ENCODE peak calls at places on chromosomes 1 and 21, in seven cellular contexts. One of them, this sample, is unnamed. For H3K9me3 and H3K27me3, the result is how much of the 10 kb centered on the place peaks cover.

GRCh38 chr1:41783189-41783639 is 135.5 kb downstream of the HIVEP3 start:
- DNase-seq in neural progenitor cell: no peak
- DNase-seq in HCT116: peak
- DNase-seq in SJSA1: peak
- DNase-seq in CD4-positive, CD25-positive, alpha-beta regulatory T cell: no peak
- DNase-seq in PC-3: peak
- DNase-seq in endodermal cell: no peak
- DNase-seq in this sample: peak

GRCh38 chr21:44871576-44872265 is 1.8 kb downstream of the PTTG1IP start:
- DNase-seq in endodermal cell: no peak
- DNase-seq in SJSA1: peak
- DNase-seq in CD4-positive, CD25-positive, alpha-beta regulatory T cell: no peak
- DNase-seq in HCT116: no peak
- DNase-seq in PC-3: peak
- DNase-seq in neural progenitor cell: no peak
- DNase-seq in this sample: peak

GRCh38 chr1:31549807-31550620 is 26.3 kb upstream of the TINAGL1 start:
- DNase-seq in CD4-positive, CD25-positive, alpha-beta regulatory T cell: no peak
- DNase-seq in endodermal cell: no peak
- DNase-seq in SJSA1: no peak
- DNase-seq in HCT116: no peak
- DNase-seq in neural progenitor cell: no peak
- DNase-seq in PC-3: peak
- DNase-seq in this sample: no peak

GRCh38 chr1:173020138-173020742 is 30.5 kb downstream of the TNFSF18 start:
- DNase-seq in neural progenitor cell: no peak
- DNase-seq in CD4-positive, CD25-positive, alpha-beta regulatory T cell: no peak
- DNase-seq in endodermal cell: no peak
- DNase-seq in SJSA1: no peak
- DNase-seq in HCT116: no peak
- DNase-seq in PC-3: no peak
- DNase-seq in this sample: no peak

GRCh38 chr1:219461891-219462528 is 150.9 kb downstream of the ZC3H11B start:
- DNase-seq in PC-3: no peak
- DNase-seq in endodermal cell: no peak
- DNase-seq in neural progenitor cell: no peak
- DNase-seq in SJSA1: no peak
- DNase-seq in HCT116: no peak
- DNase-seq in CD4-positive, CD25-positive, alpha-beta regulatory T cell: no peak
- DNase-seq in this sample: no peak

GRCh38 chr21:45573452-45574035 is 31.3 kb upstream of the SLC19A1 start:
- DNase-seq in HCT116: no peak
- DNase-seq in endodermal cell: peak
- DNase-seq in SJSA1: peak
- DNase-seq in CD4-positive, CD25-positive, alpha-beta regulatory T cell: no peak
- DNase-seq in neural progenitor cell: no peak
- DNase-seq in PC-3: no peak
- DNase-seq in this sample: no peak

GRCh38 chr21:39326607-39327307 is 13.3 kb upstream of the BRWD1 start:
- DNase-seq in PC-3: no peak
- DNase-seq in endodermal cell: no peak
- DNase-seq in HCT116: no peak
- DNase-seq in neural progenitor cell: no peak
- DNase-seq in SJSA1: no peak
- DNase-seq in CD4-positive, CD25-positive, alpha-beta regulatory T cell: no peak
- DNase-seq in this sample: no peak

GRCh38 chr1:170530972-170531757 is 801 bp upstream of the GORAB start:
- DNase-seq in CD4-positive, CD25-positive, alpha-beta regulatory T cell: no peak
- DNase-seq in HCT116: no peak
- DNase-seq in SJSA1: no peak
- DNase-seq in neural progenitor cell: peak
- DNase-seq in PC-3: no peak
- DNase-seq in endodermal cell: no peak
- DNase-seq in this sample: no peak

GRCh38 chr1:213275293-213275692 is 224.3 kb downstream of the RPS6KC1 start:
- DNase-seq in endodermal cell: no peak
- DNase-seq in CD4-positive, CD25-positive, alpha-beta regulatory T cell: no peak
- DNase-seq in HCT116: no peak
- DNase-seq in SJSA1: no peak
- DNase-seq in neural progenitor cell: no peak
- DNase-seq in PC-3: no peak
- DNase-seq in this sample: no peak

GRCh38 chr1:41980872-41981653 is 62.3 kb upstream of the HIVEP3 start:
- DNase-seq in neural progenitor cell: no peak
- DNase-seq in CD4-positive, CD25-positive, alpha-beta regulatory T cell: no peak
- DNase-seq in endodermal cell: no peak
- DNase-seq in PC-3: peak
- DNase-seq in SJSA1: no peak
- DNase-seq in HCT116: no peak
- DNase-seq in this sample: no peak

GRCh38 chr1:91502138-91502881 is 1.7 kb downstream of the CDC7 start:
- DNase-seq in SJSA1: no peak
- DNase-seq in endodermal cell: no peak
- DNase-seq in CD4-positive, CD25-positive, alpha-beta regulatory T cell: no peak
- DNase-seq in HCT116: no peak
- DNase-seq in neural progenitor cell: no peak
- DNase-seq in PC-3: peak
- DNase-seq in this sample: no peak
- H3K4me3 ChIP-seq in SJSA1: peak
- H3K4me3 ChIP-seq in endodermal cell: peak
- H3K4me3 ChIP-seq in CD4-positive, CD25-positive, alpha-beta regulatory T cell: peak
- H3K4me3 ChIP-seq in HCT116: peak
- H3K4me3 ChIP-seq in neural progenitor cell: peak
- H3K4me3 ChIP-seq in PC-3: peak
- H3K4me3 ChIP-seq in this sample: peak

DNA sequence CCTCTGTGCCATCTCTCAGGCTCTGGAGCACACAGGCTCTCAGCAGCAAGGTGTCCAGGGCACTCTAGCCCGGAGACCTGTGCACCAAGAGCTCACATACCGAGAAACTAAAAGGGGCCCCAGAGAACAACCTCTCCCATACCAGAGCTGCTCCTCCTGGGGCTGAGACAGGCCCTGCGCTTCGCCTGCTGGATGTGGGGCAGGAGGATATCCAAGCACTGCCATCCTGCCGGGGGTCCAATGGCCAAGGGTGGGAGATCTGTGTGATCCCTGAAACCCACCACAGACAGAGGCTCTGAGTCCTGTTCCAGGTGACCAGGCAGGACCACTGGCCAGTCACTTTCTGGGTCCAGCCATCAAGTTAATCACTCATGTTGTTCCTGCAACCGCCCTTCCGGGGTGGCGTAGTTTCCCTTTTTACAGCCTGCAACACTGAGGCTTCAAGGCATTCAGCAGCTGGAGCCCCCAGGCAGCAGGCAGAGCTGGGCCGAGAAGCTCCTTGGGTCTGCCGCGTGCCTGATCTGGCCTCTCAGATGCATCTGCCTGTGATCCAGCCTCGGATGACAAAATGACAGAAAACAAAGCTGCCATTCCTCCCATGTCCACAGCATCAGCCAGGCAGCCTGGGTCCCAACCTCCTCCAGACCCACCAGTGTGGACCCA is 36.7 kb upstream of the ACTRT2 start:
- DNase-seq in HCT116: no peak
- DNase-seq in SJSA1: no peak
- DNase-seq in CD4-positive, CD25-positive, alpha-beta regulatory T cell: no peak
- DNase-seq in endodermal cell: no peak
- DNase-seq in PC-3: no peak
- DNase-seq in neural progenitor cell: no peak
- DNase-seq in this sample: no peak
- H3K9me3 ChIP-seq in HCT116: under half
- H3K9me3 ChIP-seq in SJSA1: under half
- H3K9me3 ChIP-seq in CD4-positive, CD25-positive, alpha-beta regulatory T cell: under half
- H3K9me3 ChIP-seq in endodermal cell: under half
- H3K9me3 ChIP-seq in PC-3: under half
- H3K9me3 ChIP-seq in neural progenitor cell: under half
- H3K9me3 ChIP-seq in this sample: under half

DNA sequence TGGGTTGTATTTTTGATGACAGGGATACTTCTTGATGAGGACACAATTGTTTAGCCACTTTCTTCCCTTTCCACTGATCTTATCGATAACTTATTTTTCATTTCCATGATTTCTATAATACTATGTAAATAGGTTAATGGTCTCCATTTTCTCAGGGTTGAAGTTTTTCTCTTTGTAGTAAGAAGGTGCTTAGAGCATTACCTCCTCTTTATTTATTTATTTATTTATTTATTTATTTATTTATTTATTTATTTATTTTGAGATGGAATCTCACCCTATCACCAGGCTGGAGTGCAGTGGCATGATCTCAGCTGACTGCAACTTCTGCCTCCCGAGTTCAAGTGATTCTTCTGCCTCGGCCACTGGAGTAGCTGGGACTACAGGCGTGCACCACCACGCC is 70.4 kb downstream of the UBE4B start:
- DNase-seq in CD4-positive, CD25-positive, alpha-beta regulatory T cell: no peak
- DNase-seq in HCT116: no peak
- DNase-seq in neural progenitor cell: no peak
- DNase-seq in PC-3: no peak
- DNase-seq in SJSA1: no peak
- DNase-seq in endodermal cell: no peak
- DNase-seq in this sample: no peak
- H3K27me3 ChIP-seq in CD4-positive, CD25-positive, alpha-beta regulatory T cell: under half
- H3K27me3 ChIP-seq in HCT116: under half
- H3K27me3 ChIP-seq in neural progenitor cell: under half
- H3K27me3 ChIP-seq in PC-3: under half
- H3K27me3 ChIP-seq in SJSA1: under half
- H3K27me3 ChIP-seq in endodermal cell: under half
- H3K27me3 ChIP-seq in this sample: under half

DNA sequence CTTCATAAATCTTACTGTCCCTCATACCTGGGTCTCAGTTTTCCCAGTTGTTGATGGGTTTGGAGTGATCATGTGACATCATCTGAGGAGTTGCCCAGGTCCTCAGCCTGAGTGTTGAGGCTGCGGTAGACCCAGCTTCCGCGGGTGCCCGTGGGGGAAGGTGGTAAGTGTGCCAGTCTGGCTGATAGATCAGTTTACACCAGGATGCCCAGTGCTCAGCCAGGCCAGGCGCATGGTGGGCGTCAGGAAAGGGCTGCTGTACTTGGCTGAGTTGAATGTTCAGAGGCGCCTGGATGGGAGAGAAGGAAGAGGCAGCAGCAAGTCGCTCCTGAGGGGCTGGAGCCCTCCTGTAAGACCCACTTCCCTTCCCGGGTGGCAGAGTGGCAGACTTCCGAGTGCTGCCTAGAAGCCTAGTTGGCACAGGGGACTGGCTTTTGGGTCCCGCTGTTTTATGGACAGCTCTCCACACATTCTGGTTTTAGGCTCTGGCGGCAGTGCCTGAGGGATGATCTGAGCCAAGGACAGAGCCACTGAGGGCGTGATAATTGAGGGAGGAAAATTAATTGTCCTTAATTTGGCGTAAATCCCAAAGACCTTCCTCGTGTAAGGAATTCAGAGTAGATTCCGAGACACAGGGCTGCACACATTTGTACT is 35.8 kb downstream of the PTPRF start:
- DNase-seq in PC-3: no peak
- DNase-seq in HCT116: no peak
- DNase-seq in CD4-positive, CD25-positive, alpha-beta regulatory T cell: no peak
- DNase-seq in SJSA1: no peak
- DNase-seq in endodermal cell: no peak
- DNase-seq in neural progenitor cell: no peak
- DNase-seq in this sample: no peak
- H3K4me3 ChIP-seq in PC-3: no peak
- H3K4me3 ChIP-seq in HCT116: no peak
- H3K4me3 ChIP-seq in CD4-positive, CD25-positive, alpha-beta regulatory T cell: no peak
- H3K4me3 ChIP-seq in SJSA1: no peak
- H3K4me3 ChIP-seq in endodermal cell: no peak
- H3K4me3 ChIP-seq in neural progenitor cell: no peak
- H3K4me3 ChIP-seq in this sample: no peak

GRCh38 chr1:86500731-86501130 is 32.0 kb downstream of the CLCA1 start:
- DNase-seq in SJSA1: no peak
- DNase-seq in neural progenitor cell: no peak
- DNase-seq in PC-3: no peak
- DNase-seq in HCT116: no peak
- DNase-seq in CD4-positive, CD25-positive, alpha-beta regulatory T cell: no peak
- DNase-seq in endodermal cell: no peak
- DNase-seq in this sample: no peak

GRCh38 chr1:86502721-86503430 is 34.1 kb downstream of the CLCA1 start:
- DNase-seq in endodermal cell: peak
- DNase-seq in PC-3: peak
- DNase-seq in CD4-positive, CD25-positive, alpha-beta regulatory T cell: no peak
- DNase-seq in neural progenitor cell: peak
- DNase-seq in SJSA1: no peak
- DNase-seq in HCT116: no peak
- DNase-seq in this sample: no peak

GRCh38 chr1:86504895-86505625 is 36.3 kb downstream of the CLCA1 start:
- DNase-seq in CD4-positive, CD25-positive, alpha-beta regulatory T cell: no peak
- DNase-seq in endodermal cell: no peak
- DNase-seq in HCT116: no peak
- DNase-seq in SJSA1: no peak
- DNase-seq in neural progenitor cell: no peak
- DNase-seq in PC-3: peak
- DNase-seq in this sample: no peak

GRCh38 chr1:86503477-86504129 is 34.9 kb downstream of the CLCA1 start:
- DNase-seq in SJSA1: no peak
- DNase-seq in HCT116: no peak
- DNase-seq in PC-3: no peak
- DNase-seq in neural progenitor cell: peak
- DNase-seq in CD4-positive, CD25-positive, alpha-beta regulatory T cell: no peak
- DNase-seq in endodermal cell: peak
- DNase-seq in this sample: peak

DNA sequence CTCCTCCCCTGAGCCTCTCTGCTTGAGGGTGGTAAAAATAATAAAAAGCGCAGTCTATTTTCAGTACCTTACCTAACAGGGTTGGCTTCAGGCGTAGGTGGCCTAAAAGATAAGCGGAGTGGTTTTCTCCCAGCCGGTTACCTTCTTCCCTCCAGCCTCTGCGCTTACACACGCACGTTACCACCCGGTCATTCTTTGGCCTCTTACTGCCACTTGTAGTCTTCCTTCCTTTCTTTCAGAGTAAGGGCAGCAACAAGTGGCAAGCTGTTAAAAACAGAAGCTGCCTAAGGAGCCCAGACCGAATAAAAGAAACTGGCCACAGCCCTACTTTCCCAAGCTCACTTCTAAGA is 35.4 kb downstream of the CLCA1 start:
- DNase-seq in neural progenitor cell: peak
- DNase-seq in CD4-positive, CD25-positive, alpha-beta regulatory T cell: no peak
- DNase-seq in endodermal cell: peak
- DNase-seq in HCT116: no peak
- DNase-seq in SJSA1: no peak
- DNase-seq in PC-3: no peak
- DNase-seq in this sample: no peak
- H3K9me3 ChIP-seq in neural progenitor cell: under half
- H3K9me3 ChIP-seq in CD4-positive, CD25-positive, alpha-beta regulatory T cell: under half
- H3K9me3 ChIP-seq in endodermal cell: under half
- H3K9me3 ChIP-seq in HCT116: under half
- H3K9me3 ChIP-seq in SJSA1: under half
- H3K9me3 ChIP-seq in PC-3: under half
- H3K9me3 ChIP-seq in this sample: under half

GRCh38 chr1:202807926-202808757 is at the start of gene KDM5B:
- DNase-seq in HCT116: peak
- DNase-seq in PC-3: peak
- DNase-seq in neural progenitor cell: peak
- DNase-seq in CD4-positive, CD25-positive, alpha-beta regulatory T cell: peak
- DNase-seq in endodermal cell: peak
- DNase-seq in SJSA1: peak
- DNase-seq in this sample: peak
- H3K27me3 ChIP-seq in HCT116: under half
- H3K27me3 ChIP-seq in PC-3: under half
- H3K27me3 ChIP-seq in neural progenitor cell: under half
- H3K27me3 ChIP-seq in CD4-positive, CD25-positive, alpha-beta regulatory T cell: under half
- H3K27me3 ChIP-seq in endodermal cell: under half
- H3K27me3 ChIP-seq in SJSA1: under half
- H3K27me3 ChIP-seq in this sample: under half

GRCh38 chr1:25110037-25110436 is 122.3 kb downstream of the SYF2 start:
- DNase-seq in neural progenitor cell: no peak
- DNase-seq in endodermal cell: no peak
- DNase-seq in SJSA1: no peak
- DNase-seq in PC-3: no peak
- DNase-seq in HCT116: no peak
- DNase-seq in CD4-positive, CD25-positive, alpha-beta regulatory T cell: no peak
- DNase-seq in this sample: no peak
- H3K4me3 ChIP-seq in neural progenitor cell: no peak
- H3K4me3 ChIP-seq in endodermal cell: no peak
- H3K4me3 ChIP-seq in SJSA1: no peak
- H3K4me3 ChIP-seq in PC-3: no peak
- H3K4me3 ChIP-seq in HCT116: no peak
- H3K4me3 ChIP-seq in CD4-positive, CD25-positive, alpha-beta regulatory T cell: no peak
- H3K4me3 ChIP-seq in this sample: no peak